ENCODE peak calls at places on chromosomes 7 and 10, in ten cellular contexts. M is breast epithelium, I is H1, N is adrenal gland, K is transverse colon, V is prostate gland, R is A549, U is endothelial cell of umbilical vein, W is gastrocnemius medialis, Z is K562. S is an unnamed sample. For H3K4me1, the result is how much of the 10 kb centered on the place peaks cover.

GRCh38 chr7:75715864-75716263 is 22.9 kb downstream of the HIP1 start:
- DNase-seq in M (no peak), I (no peak), N (no peak), K (no peak), V (no peak), R (no peak), U (no peak), W (no peak), Z (no peak), S (no peak)

GRCh38 chr7:94888542-94888941 is 18.9 kb upstream of the PPP1R9A start:
- DNase-seq in M (no peak), I (no peak), N (peak), K (peak), V (peak), R (peak), U (peak), W (no peak), Z (no peak), S (no peak)

GRCh38 chr10:4074559-4075407 is 289.8 kb upstream of the KLF6 start:
- DNase-seq in M (no peak), I (no peak), N (no peak), K (no peak), V (no peak), R (no peak), U (no peak), W (no peak), Z (no peak), S (no peak)

GRCh38 chr10:68578945-68579344 is 18.8 kb downstream of the TET1 start:
- DNase-seq in M (no peak), I (no peak), N (no peak), K (no peak), V (no peak), R (no peak), U (no peak), W (no peak), Z (no peak), S (no peak)

GRCh38 chr10:24519950-24520349 is 203.7 kb downstream of the ARHGAP21 start:
- DNase-seq in M (no peak), I (no peak), N (peak), K (no peak), V (no peak), R (no peak), U (no peak), W (no peak), Z (no peak), S (no peak)

GRCh38 chr10:58734116-58734515 is 221.4 kb downstream of the BICC1 start:
- DNase-seq in M (no peak), I (no peak), N (no peak), K (no peak), V (no peak), R (no peak), U (no peak), W (no peak), Z (no peak), S (no peak)

GRCh38 chr7:125256446-125256845 is 326.8 kb upstream of the POT1 start:
- DNase-seq in M (no peak), I (no peak), N (no peak), K (no peak), V (no peak), R (no peak), U (no peak), W (no peak), Z (no peak), S (no peak)

GRCh38 chr7:73827568-73828106 is 3.2 kb upstream of the CLDN4 start:
- DNase-seq in M (peak), I (no peak), N (peak), K (peak), V (peak), R (peak), U (peak), W (peak), Z (peak), S (no peak)

GRCh38 chr10:116947838-116948529 is 57.0 kb downstream of the SHTN1 start:
- DNase-seq in M (no peak), I (no peak), N (peak), K (no peak), V (no peak), R (peak), U (peak), W (no peak), Z (no peak), S (no peak)

GRCh38 chr7:42745357-42746022 is 166.4 kb downstream of the C7orf25 start:
- DNase-seq in M (no peak), I (no peak), N (peak), K (peak), V (no peak), R (peak), U (no peak), W (peak), Z (peak), S (no peak)

GRCh38 chr10:113869789-113870188 is 15.3 kb downstream of the NHLRC2 start:
- DNase-seq in M (no peak), I (no peak), N (no peak), K (no peak), V (no peak), R (no peak), U (no peak), W (no peak), Z (no peak), S (no peak)

GRCh38 chr10:26914898-26915297 is 54.1 kb upstream of the ABI1 start:
- DNase-seq in M (no peak), I (no peak), N (no peak), K (no peak), V (no peak), R (no peak), U (no peak), W (no peak), Z (no peak), S (no peak)

GRCh38 chr7:45080265-45080957 is 8.4 kb downstream of the NACAD start:
- DNase-seq in M (peak), I (no peak), N (no peak), K (no peak), V (no peak), R (peak), U (no peak), W (no peak), Z (no peak), S (no peak)

GRCh38 chr7:84354866-84355265 is 160.3 kb upstream of the SEMA3A start:
- DNase-seq in M (no peak), I (no peak), N (no peak), K (no peak), V (no peak), R (no peak), U (no peak), W (no peak), Z (no peak), S (no peak)

DNA sequence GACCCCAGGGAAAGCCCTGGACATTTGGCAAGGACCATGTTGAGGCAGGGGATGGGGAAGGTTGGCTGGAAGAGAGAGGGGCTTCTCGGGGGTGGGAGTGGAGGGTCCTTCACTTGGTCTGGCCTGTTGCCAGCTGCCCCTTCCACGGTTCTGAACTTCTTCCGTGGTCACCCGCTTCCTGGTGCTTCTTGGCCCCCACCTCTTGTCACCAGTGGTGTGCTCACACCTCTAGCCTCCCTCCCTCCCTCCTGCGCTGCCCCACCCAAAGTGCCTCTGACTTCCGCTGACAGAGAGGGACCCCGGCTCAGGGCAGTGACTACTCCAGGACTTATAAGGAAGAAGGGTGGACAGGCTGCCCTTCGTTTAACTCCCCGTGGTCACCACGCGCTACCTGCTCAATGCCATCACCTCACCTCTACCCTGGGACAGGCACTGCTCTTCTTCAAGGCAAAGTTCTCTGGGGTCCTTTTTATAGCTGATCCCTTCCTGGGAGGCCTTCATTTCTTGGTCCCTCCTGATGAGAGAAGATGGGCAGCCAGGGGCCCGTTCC is at the start of gene MUC12:
- DNase-seq in M (no peak), I (no peak), N (no peak), K (no peak), V (no peak), R (no peak), U (no peak), W (no peak), Z (no peak), S (no peak)
- H3K4me1 ChIP-seq in M (under half), I (under half), N (under half), K (under half), V (under half), R (under half), U (under half), W (under half), Z (under half), S (under half)

GRCh38 chr10:125035136-125035535 is 93.2 kb downstream of the ZRANB1 start:
- DNase-seq in M (no peak), I (no peak), N (no peak), K (no peak), V (no peak), R (peak), U (peak), W (no peak), Z (no peak), S (no peak)
- H3K4me3 ChIP-seq in M (no peak), I (no peak), N (no peak), K (no peak), V (no peak), R (no peak), U (peak), W (no peak), Z (no peak), S (no peak)

DNA sequence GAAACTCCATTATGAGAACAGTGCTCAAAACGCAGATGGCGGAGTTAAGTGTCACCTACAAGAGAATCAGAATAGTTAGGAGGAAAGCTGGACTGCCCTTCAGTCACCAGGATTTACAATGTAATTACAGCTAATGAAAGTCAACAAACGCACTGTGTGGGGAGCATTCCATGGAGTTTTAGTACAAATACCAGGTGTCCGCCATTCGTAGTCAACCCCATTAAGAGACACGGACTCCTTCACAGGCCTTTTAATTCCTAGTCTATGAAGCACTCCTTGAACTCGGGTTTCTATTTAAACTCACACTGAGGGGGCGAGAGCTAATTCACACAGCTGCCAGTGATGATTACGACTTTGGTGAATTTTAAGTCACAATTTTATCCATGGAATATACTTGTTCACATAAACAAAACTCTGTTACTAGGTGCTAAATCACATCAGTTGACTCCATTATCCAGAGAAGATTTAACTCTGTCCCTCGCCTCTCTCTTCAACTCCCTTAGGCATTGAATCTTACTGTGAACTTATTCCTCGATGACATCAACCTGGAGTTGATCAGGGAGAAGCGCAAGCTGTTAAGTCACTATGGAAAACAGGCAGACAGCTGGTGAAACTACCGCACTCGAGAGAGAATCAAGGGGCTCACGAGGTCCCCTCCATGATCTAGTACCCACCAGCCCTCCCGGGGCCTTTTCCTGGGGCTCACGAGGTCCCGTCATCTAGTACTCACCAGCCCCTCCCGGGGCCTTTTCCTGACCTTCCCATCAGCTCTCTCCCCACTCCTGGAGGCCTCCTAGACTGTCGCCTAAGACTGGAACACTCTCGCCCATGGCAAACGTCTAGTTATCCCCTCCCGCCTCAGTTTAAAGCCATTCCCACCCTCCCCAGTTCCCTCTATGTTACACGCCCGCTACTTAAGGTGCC is 1.5 kb downstream of the ZFAND2A start:
- DNase-seq in M (no peak), I (no peak), N (no peak), K (no peak), V (no peak), R (no peak), U (no peak), W (no peak), Z (peak), S (no peak)
- TF ChIP-seq POLR2A in M (no peak), I (no peak), N (no peak), K (no peak), V (no peak), R (no peak), U (no peak), W (no peak), Z (no peak), S (no peak)

GRCh38 chr7:148709019-148709418 is 10.3 kb downstream of the CUL1 start:
- DNase-seq in M (no peak), I (no peak), N (no peak), K (no peak), V (no peak), R (no peak), U (no peak), W (no peak), Z (no peak), S (no peak)
- H3K4me1 ChIP-seq in M (under half), I (under half), N (half or more), K (under half), V (under half), R (under half), U (under half), W (half or more), Z (under half), S (half or more)

GRCh38 chr10:12605580-12606405 is 256.4 kb downstream of the CAMK1D start:
- DNase-seq in M (peak), I (no peak), N (peak), K (peak), V (peak), R (peak), U (no peak), W (peak), Z (no peak), S (peak)
- H3K4me3 ChIP-seq in M (peak), I (no peak), N (peak), K (no peak), V (peak), R (peak), U (no peak), W (peak), Z (no peak), S (peak)

DNA sequence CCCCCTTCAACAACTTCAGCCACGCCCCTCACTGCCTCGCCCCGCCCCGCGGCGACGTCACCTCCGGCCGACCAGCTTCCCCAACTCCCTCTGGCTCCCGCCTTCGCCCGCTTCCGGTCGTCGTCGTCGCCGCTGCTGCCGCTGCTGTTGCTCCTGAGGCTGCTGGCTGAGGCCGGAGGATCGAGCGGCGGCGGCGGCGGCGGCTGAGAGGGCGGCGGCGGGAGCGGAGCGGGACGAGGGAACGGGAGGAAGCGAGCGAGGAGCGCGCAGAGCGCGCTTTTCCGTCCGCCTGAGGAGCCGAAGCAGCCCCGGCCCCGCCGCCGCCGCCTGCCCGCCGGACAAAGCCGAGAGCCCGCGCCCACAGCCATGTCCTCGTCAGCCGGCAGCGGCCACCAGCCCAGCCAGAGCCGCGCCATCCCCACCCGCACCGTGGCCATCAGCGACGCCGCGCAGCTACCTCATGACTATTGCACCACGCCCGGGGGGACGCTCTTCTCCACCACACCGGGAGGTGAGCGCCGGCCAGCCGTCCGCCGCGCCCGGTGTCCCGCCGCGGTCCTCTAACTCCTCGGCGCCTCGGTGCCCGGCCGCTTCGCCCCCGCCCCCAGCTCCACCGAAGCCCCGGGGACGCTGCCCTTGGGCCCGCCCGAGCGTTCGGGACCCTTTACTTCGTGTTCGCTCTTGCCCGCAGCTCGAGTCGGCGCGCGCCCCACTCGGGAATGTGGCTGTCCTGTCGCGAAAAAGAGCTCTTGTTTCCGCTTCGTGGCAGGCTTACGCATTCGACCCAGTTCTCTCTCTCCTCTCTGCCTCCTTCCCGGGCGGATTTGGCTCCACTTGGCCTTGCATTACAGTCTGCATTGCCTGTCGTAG is at the start of gene EIF4EBP2:
- DNase-seq in M (peak), I (peak), N (peak), K (peak), V (peak), R (peak), U (peak), W (peak), Z (peak), S (peak)
- TF ChIP-seq POLR2A in M (peak), I (peak), N (peak), K (peak), V (peak), R (peak), U (peak), W (peak), Z (peak), S (peak)

DNA sequence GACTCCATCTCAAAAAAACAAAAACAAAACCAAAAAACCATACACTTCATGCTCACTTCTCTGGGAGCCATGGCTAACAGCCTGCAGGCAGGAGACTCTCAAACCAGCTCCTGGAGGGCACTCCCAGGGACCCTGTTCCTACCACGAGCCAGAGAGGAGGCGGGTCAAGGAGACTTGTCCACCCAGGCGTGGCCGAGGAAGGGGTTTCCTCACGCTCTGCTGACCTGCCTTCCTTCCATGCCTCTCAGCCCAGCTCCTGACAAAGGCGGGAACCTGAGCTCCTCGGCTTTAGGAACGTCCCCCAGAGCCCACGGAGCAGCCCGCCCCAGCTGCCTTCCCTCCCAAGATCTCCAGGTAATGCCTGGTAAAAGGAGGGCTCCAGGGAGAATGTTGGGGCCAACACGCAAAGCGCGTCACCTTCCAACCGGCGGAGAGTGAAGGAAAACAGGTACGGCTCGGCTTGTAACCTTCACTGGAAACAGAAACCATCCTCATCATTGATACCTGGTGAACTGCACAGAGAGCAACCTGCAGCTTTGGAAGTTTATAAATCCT is 9.5 kb downstream of the GPR146 start:
- DNase-seq in M (no peak), I (no peak), N (no peak), K (no peak), V (no peak), R (no peak), U (no peak), W (no peak), Z (no peak), S (no peak)
- H3K4me1 ChIP-seq in M (under half), I (under half), N (under half), K (under half), V (under half), R (under half), U (half or more), W (half or more), Z (under half), S (under half)

DNA sequence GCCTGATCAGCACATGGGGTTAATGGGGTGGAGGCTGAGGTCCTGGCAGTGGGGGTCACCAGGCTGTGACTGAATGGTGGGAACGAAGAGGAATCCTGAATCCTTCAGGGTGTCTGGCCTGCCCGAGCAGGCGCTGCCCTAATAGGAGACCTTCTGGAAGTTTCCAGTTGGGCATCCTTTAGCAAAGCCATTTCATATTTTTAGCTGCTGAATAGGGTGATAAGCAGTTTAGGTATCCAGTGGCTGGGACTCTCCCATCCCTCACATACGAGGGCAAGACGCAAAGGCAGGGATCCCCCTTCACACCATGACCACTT is 159.3 kb downstream of the SH3PXD2A start:
- DNase-seq in M (no peak), I (no peak), N (no peak), K (no peak), V (no peak), R (no peak), U (no peak), W (no peak), Z (no peak), S (no peak)
- H3K4me3 ChIP-seq in M (no peak), I (no peak), N (no peak), K (no peak), V (no peak), R (no peak), U (no peak), W (no peak), Z (no peak), S (no peak)

DNA sequence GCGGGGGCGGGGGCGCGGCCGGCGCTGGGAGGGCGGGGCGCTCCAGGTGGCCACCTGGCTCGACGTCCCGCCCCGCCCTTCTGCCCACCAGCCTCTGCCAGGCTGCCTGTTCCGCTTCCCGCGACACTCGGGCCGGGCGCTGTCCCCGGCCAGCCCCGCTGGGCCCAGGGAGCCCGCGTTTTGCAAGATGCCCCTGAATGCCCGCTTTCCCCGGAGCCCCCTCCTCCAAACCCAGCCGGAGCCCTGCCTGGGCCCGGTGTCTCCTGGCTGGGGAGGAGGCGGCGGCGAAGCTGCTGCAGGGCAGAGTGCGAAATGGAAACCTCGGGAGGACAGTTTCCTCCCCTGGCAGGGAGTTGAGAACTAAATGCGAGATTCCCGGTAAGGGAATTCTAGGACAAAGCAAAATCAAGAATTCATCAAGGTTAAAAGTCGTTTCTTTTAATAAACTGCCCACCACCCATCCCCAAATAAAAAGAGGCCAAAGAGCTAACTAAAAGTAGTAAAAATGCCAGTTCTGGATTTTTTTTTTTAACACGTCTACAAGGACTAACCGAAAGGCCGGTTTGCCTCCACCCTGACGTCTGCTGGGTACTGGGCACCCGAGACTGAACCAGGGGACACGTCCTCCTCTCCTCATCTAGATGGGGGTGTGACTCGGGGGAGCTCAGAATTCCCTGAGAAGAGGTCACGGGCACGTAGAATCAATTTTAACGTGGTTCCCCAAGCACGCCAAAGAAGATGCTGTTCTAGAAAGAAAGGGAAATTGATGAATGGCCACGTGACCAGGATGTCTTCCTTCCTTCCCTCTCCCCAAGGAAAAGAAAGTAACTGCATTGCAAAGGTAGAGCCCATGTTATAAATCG is 200.4 kb upstream of the NFE2L3 start:
- DNase-seq in M (no peak), I (no peak), N (peak), K (no peak), V (no peak), R (no peak), U (no peak), W (no peak), Z (peak), S (no peak)
- TF ChIP-seq POLR2A in M (peak), I (no peak), N (peak), K (peak), V (peak), R (no peak), U (no peak), W (peak), Z (no peak), S (peak)